ENCODE peak calls at places on chromosome 12, in eight cellular contexts. X is AG10803, P is WTC11, D is astrocyte of the cerebellum, T is RWPE1, H is tibial artery, C is BJ, N is fibroblast of lung. G is an unnamed sample.

GRCh38 chr12:59036973-59037807 is 116.9 kb upstream of the LRIG3 start:
- DNase-seq in D (peak; percentile 19), P (no peak), X (peak; percentile 76), N (no peak), T (no peak), H (no peak), C (no peak), G (peak; percentile 20)

GRCh38 chr12:24853588-24853987 is 95.3 kb downstream of the BCAT1 start:
- DNase-seq in P (no peak), D (no peak), C (no peak), H (no peak), T (peak; percentile 46), N (peak; percentile 78), X (peak; percentile 41), G (peak; percentile 66)

GRCh38 chr12:72141381-72141780 is 130.8 kb upstream of the TRHDE start:
- DNase-seq in T (no peak), C (no peak), N (peak; percentile 20), D (no peak), H (no peak), P (no peak), X (no peak), G (peak; percentile 3)

GRCh38 chr12:64595863-64596793 is 14.2 kb upstream of the RASSF3 start:
- DNase-seq in T (no peak), X (no peak), D (no peak), N (no peak), H (no peak), P (no peak), C (no peak), G (no peak)

GRCh38 chr12:92218394-92219077 is 72.9 kb upstream of the BTG1 start:
- DNase-seq in D (no peak), T (no peak), P (no peak), N (no peak), X (no peak), H (no peak), C (no peak), G (no peak)

GRCh38 chr12:100753837-100754236 is 40.7 kb upstream of the ANO4 start:
- DNase-seq in D (no peak), T (peak; percentile 66), H (no peak), N (no peak), X (no peak), P (no peak), C (no peak), G (no peak)

GRCh38 chr12:71430756-71431155 is 8.8 kb upstream of the LGR5 start:
- DNase-seq in D (no peak), T (no peak), N (no peak), X (no peak), C (no peak), P (no peak), H (no peak), G (no peak)

GRCh38 chr12:69247253-69248018 is 8.1 kb downstream of the CPSF6 start:
- DNase-seq in H (no peak), D (no peak), T (no peak), C (no peak), N (no peak), X (no peak), P (no peak), G (no peak)

GRCh38 chr12:98275131-98275475 is 240.3 kb upstream of the TMPO start:
- DNase-seq in N (no peak), H (no peak), D (no peak), P (no peak), T (no peak), X (no peak), C (no peak), G (no peak)

GRCh38 chr12:103758310-103759089 is 82.5 kb downstream of the NT5DC3 start:
- DNase-seq in T (no peak), D (no peak), N (no peak), H (no peak), C (no peak), X (no peak), P (no peak), G (no peak)

GRCh38 chr12:40105265-40105514 is 691 bp downstream of the SLC2A13 start:
- DNase-seq in H (peak; percentile 54), N (peak; percentile 24), C (no peak), X (peak; percentile 27), P (no peak), D (no peak), T (no peak), G (peak; percentile 20)

GRCh38 chr12:94062796-94063635 is 85.4 kb upstream of the PLXNC1 start:
- DNase-seq in D (no peak), X (no peak), T (no peak), H (no peak), N (no peak), C (no peak), P (no peak), G (no peak)

GRCh38 chr12:8057291-8057690 is 8.9 kb downstream of the C3AR1 start:
- DNase-seq in N (no peak), X (no peak), P (no peak), T (no peak), D (no peak), C (no peak), H (no peak), G (no peak)

GRCh38 chr12:105076098-105076497 is 8.2 kb downstream of the ALDH1L2 start:
- DNase-seq in P (no peak), H (no peak), T (no peak), D (no peak), C (peak; percentile 64), N (no peak), X (peak; percentile 93), G (peak; percentile 83)

GRCh38 chr12:55548756-55549155 is 646 bp upstream of the OR6C4 start:
- DNase-seq in H (no peak), X (no peak), T (no peak), P (no peak), C (no peak), N (no peak), D (no peak), G (no peak)
- TF ChIP-seq CTCF in H (no peak), X (no peak), T (no peak), P (no peak), C (no peak), N (no peak), D (no peak), G (no peak)

GRCh38 chr12:81125691-81126090 is 47.8 kb downstream of the ACSS3 start:
- DNase-seq in X (no peak), N (no peak), P (no peak), D (no peak), T (no peak), H (no peak), C (no peak), G (no peak)

GRCh38 chr12:81123611-81124010 is 45.7 kb downstream of the ACSS3 start:
- DNase-seq in C (no peak), D (no peak), P (no peak), T (no peak), N (no peak), H (no peak), X (no peak), G (no peak)

DNA sequence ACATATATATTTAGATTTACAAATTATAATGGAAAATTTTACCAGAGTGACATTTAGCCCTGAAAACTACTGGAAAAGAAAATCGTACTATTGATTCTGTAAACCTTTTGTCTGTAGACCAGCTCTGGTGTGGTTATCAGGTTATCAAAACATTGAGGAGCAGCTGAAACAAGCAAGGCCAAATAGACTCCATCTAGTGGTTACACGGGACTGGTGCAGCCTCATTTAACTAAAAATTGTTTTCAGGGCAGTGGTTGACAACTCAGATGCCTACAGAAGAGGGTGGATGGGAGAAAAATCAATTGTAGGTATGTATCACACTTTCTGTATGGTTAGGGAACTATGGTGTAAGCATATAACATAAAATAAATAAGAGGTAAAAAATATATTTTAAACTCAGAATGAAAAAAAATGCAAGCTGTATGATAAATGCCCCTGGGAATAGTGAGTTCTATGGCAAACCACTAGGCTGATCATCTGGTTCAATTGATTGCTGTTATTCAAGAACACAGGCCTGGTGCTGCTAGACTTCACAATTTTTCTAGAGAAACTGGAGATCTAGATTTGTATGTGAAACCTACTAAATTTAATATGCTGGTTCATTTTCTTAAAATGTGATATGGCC is 51.2 kb downstream of the ACSS3 start:
- DNase-seq in C (no peak), T (peak; percentile 25), N (peak; percentile 59), H (no peak), P (peak; percentile 31), D (peak; percentile 23), X (peak; percentile 51), G (peak; percentile 62)
- TF ChIP-seq CTCF in C (peak; percentile 90), T (peak; percentile 82), N (peak; percentile 97), H (peak; percentile 62), P (peak; percentile 70), D (peak; percentile 96), X (peak; percentile 96), G (peak; percentile 95)

GRCh38 chr12:29309320-29309902 is 71.6 kb downstream of the ERGIC2 start:
- DNase-seq in C (no peak), D (no peak), X (peak; percentile 34), P (no peak), H (no peak), T (peak; percentile 2), N (peak; percentile 63), G (peak; percentile 67)
- TF ChIP-seq CTCF in C (peak; percentile 50), D (peak; percentile 35), X (peak; percentile 53), P (no peak), H (no peak), T (peak; percentile 17), N (peak; percentile 52), G (peak; percentile 58)

DNA sequence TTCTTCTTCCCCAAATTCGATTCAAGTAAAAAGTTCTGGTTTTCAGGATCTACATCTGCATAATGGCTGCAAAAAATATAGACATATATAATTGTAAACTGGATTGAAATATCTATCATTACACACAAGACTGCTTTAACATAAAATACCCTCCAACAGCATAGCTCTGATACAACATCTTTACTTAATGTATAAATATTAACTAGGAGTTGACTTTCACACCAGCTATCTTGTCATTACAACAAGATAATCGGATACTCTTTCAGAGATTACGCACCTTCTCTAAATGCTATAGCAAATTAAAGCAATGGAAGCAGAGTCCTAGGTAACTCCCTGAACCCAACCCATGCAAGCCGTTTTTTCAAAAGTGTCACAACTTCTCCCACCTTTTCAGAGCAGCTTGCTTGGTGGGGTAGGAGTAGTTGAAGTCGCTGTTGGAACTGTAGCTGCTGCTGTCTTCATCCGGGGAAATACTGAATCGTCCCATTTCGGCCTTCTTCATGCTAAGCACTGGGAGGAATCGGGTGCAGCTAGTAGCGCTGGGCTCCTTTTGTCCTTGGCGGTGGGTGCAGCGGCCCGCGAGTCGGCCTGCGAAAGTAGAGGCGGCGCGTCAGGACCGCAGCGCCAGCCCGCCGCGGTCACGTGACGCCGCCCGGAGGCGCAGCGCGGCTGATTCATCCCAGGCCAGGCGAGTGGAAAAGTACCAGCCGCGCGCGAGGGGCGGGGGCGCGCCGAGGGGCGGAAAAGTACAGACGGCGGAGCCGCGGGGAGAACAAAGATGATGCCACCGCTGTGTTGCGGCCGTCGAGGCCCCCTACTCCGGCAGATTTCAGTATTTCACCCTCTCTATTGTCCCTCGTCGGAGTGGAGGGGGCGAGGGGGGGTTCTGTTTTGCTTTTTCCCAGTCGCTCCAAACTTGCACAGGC is 1.5 kb downstream of the SLC38A2 start:
- DNase-seq in D (peak; percentile 57), N (peak; percentile 85), T (peak; percentile 86), C (no peak), H (peak; percentile 87), X (peak; percentile 82), P (peak; percentile 87), G (peak; percentile 80)
- TF ChIP-seq CTCF in D (no peak), N (no peak), T (no peak), C (no peak), H (no peak), X (no peak), P (no peak), G (no peak)

G was measured in fibroblast of the aortic adventitia.